ENCODE peak calls at places on chromosomes 16 and 17, in nine cellular contexts. D is astrocyte, Y is H1, G is HCT116, P is mesendoderm, Z is kidney, U is IMR-90, N is PC-3, O is fibroblast of lung. V is an unnamed sample.

GRCh38 chr17:44097110-44097810 is 26.2 kb downstream of the HDAC5 start:
- DNase-seq in D (peak; percentile 58), Y (no peak), G (no peak), P (no peak), Z (no peak), U (peak; percentile 81), N (peak; percentile 22), O (peak; percentile 60), V (no peak)

GRCh38 chr17:78736526-78737079 is 45.5 kb downstream of the CYTH1 start:
- DNase-seq in D (no peak), Y (no peak), G (peak; percentile 90), P (peak; percentile 72), Z (peak; percentile 93), U (no peak), N (peak; percentile 93), O (no peak), V (peak; percentile 90)

GRCh38 chr17:79537686-79538085 is 73.2 kb downstream of the RBFOX3 start:
- DNase-seq in D (no peak), Y (no peak), G (no peak), P (no peak), Z (peak; percentile 40), U (no peak), N (no peak), O (no peak), V (no peak)

GRCh38 chr16:81940781-81941560 is 70.3 kb downstream of the SDR42E1 start:
- DNase-seq in D (peak; percentile 82), Y (no peak), G (peak; percentile 57), P (peak; percentile 63), Z (no peak), U (peak; percentile 64), N (peak; percentile 63), O (peak; percentile 87), V (no peak)

GRCh38 chr17:2347805-2348685 is 10.7 kb downstream of the SGSM2 start:
- DNase-seq in D (peak; percentile 66), Y (peak; percentile 89), G (no peak), P (peak; percentile 99), Z (peak; percentile 61), U (peak; percentile 91), N (peak; percentile 75), O (peak; percentile 74), V (no peak)

GRCh38 chr17:45917081-45917480 is 22.7 kb downstream of the MAPT start:
- DNase-seq in D (no peak), Y (no peak), G (no peak), P (no peak), Z (no peak), U (no peak), N (no peak), O (no peak), V (no peak)

GRCh38 chr17:57463103-57463885 is 207.0 kb downstream of the MSI2 start:
- DNase-seq in D (peak; percentile 93), Y (no peak), G (no peak), P (no peak), Z (no peak), U (peak; percentile 95), N (peak; percentile 73), O (peak; percentile 95), V (no peak)

GRCh38 chr17:31488264-31488981 is 96.9 kb downstream of the RAB11FIP4 start:
- DNase-seq in D (no peak), Y (no peak), G (no peak), P (peak; percentile 51), Z (peak; percentile 86), U (no peak), N (peak; percentile 9), O (no peak), V (peak; percentile 34)

GRCh38 chr17:78873519-78874340 is 29.3 kb downstream of the CEP295NL start:
- DNase-seq in D (peak; percentile 74), Y (no peak), G (no peak), P (no peak), Z (no peak), U (peak; percentile 79), N (peak; percentile 82), O (peak; percentile 82), V (no peak)

GRCh38 chr17:45770632-45771472 is 13.3 kb upstream of the CRHR1 start:
- DNase-seq in D (no peak), Y (no peak), G (no peak), P (peak; percentile 71), Z (no peak), U (no peak), N (no peak), O (no peak), V (no peak)

DNA sequence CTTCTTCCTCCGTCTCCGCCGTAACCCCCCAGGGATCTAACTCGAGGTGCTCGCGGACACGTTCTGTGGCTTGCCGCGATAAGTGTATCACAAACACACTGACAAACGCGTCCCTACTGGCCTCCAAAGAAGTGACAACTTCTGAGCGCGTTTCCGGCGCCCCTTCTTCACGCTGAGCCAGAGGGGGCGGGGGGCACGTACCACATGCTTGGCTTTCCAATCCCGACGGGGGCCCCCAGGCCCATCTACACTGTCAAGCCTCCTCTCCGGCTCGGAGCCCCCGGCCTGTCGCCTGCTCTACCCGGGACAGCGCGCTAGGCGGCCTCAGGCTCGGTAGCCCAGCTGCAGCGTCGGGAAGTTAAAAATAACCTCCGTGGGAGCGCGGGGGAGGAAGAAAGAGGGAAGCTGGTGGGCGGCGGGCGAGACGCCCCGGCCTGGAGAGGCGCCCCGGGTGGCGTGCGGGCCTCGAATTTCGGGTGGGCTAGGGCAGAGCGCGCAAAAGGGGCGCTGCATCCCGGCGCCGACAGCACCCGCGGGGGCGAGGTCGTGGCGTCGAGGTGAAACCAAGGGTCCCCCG is 676 bp upstream of the SPHK1 start:
- DNase-seq in D (peak; percentile 50), Y (no peak), G (no peak), P (peak; percentile 78), Z (peak; percentile 87), U (peak; percentile 53), N (peak; percentile 37), O (peak; percentile 66), V (peak; percentile 50)
- H3K9ac ChIP-seq in D (peak overlapping the region; percentile 99), Y (no peak overlapping the region), G (peak overlapping the region; percentile 64), P (peak overlapping the region; percentile 76), Z (peak overlapping the region; percentile 51), U (peak overlapping the region; percentile 64), N (peak overlapping the region; percentile 84), O (peak overlapping the region; percentile 91), V (peak overlapping the region; percentile 59)

GRCh38 chr16:46970089-46970488 is 3.4 kb downstream of the DNAJA2 start:
- DNase-seq in D (no peak), Y (no peak), G (no peak), P (no peak), Z (no peak), U (no peak), N (no peak), O (no peak), V (no peak)
- H3K9ac ChIP-seq in D (no peak overlapping the region), Y (no peak overlapping the region), G (no peak overlapping the region), P (no peak overlapping the region), Z (no peak overlapping the region), U (no peak overlapping the region), N (no peak overlapping the region), O (no peak overlapping the region), V (no peak overlapping the region)

GRCh38 chr17:9648521-9649110 is 3.3 kb downstream of the USP43 start:
- DNase-seq in D (no peak), Y (no peak), G (no peak), P (peak; percentile 93), Z (no peak), U (no peak), N (no peak), O (no peak), V (no peak)

GRCh38 chr17:9646556-9646905 is 1.2 kb downstream of the USP43 start:
- DNase-seq in D (no peak), Y (no peak), G (no peak), P (peak; percentile 51), Z (no peak), U (no peak), N (no peak), O (no peak), V (no peak)

GRCh38 chr17:9645858-9646555 is 690 bp downstream of the USP43 start:
- DNase-seq in D (peak; percentile 32), Y (no peak), G (peak; percentile 12), P (peak; percentile 74), Z (peak; percentile 81), U (no peak), N (peak; percentile 51), O (peak; percentile 33), V (no peak)

GRCh38 chr17:9644910-9645751 is at the start of gene USP43:
- DNase-seq in D (no peak), Y (no peak), G (peak; percentile 32), P (peak; percentile 81), Z (peak; percentile 88), U (no peak), N (peak; percentile 73), O (peak; percentile 32), V (no peak)

GRCh38 chr17:9647014-9647413 is 1.7 kb downstream of the USP43 start:
- DNase-seq in D (no peak), Y (no peak), G (no peak), P (peak; percentile 92), Z (no peak), U (no peak), N (peak; percentile 78), O (peak; percentile 24), V (no peak)
- H3K9ac ChIP-seq in D (no peak overlapping the region), Y (no peak overlapping the region), G (peak overlapping the region; percentile 78), P (no peak overlapping the region), Z (no peak overlapping the region), U (no peak overlapping the region), N (peak overlapping the region; percentile 95), O (no peak overlapping the region), V (no peak overlapping the region)

GRCh38 chr16:1413684-1414531 is 596 bp downstream of the UNKL start:
- DNase-seq in D (peak; percentile 8), Y (peak; percentile 43), G (peak; percentile 52), P (peak; percentile 86), Z (peak; percentile 84), U (peak; percentile 27), N (peak; percentile 41), O (peak; percentile 38), V (peak; percentile 70)

GRCh38 chr16:1420111-1420539 is 422 bp downstream of the UQCC4 start:
- DNase-seq in D (no peak), Y (no peak), G (no peak), P (no peak), Z (no peak), U (no peak), N (no peak), O (no peak), V (no peak)

GRCh38 chr16:1416521-1416941 is 2.0 kb upstream of the UNKL start:
- DNase-seq in D (no peak), Y (no peak), G (no peak), P (peak; percentile 71), Z (no peak), U (no peak), N (peak; percentile 20), O (no peak), V (no peak)

GRCh38 chr16:1412847-1413246 is 1.7 kb downstream of the UNKL start:
- DNase-seq in D (no peak), Y (no peak), G (no peak), P (no peak), Z (no peak), U (no peak), N (no peak), O (no peak), V (no peak)

DNA sequence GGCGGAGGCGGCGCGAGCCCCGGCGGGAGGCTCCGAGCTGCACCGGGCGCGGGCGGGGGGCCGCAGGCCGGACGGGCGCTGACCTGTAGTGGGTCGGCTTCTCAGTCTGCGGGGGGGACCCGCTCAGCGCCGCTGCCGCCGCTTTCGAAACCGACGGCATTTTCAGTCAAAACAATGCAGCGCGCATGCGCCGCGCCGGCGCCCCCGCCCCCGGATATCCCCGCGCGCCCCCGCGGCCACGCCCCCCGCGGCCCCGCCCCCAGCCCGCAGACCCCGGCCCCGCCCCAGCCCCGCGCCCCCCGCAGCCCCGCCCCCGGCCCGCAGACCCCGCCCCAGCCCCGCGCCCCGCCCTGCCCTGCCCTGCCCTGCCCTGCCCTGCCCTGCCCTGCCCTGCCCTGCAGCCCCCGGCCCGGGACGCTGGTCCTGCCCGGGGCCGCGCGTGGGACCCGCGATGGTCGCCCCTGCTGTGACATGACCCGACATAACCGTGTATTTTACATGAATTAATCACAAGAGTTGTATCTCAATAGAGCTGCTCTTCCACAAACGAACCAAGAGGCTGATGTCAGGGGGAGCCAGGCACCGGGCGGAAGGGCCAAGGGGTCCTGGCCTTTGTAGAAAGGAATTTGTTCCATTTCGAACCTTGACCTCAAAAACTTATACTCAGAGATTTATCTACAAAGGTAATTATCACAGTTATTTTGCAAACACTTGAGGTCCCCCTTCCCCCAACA is at the start of gene UNKL:
- DNase-seq in D (no peak), Y (no peak), G (no peak), P (peak; percentile 64), Z (peak; percentile 92), U (peak; percentile 43), N (peak; percentile 41), O (peak; percentile 28), V (peak; percentile 87)
- H3K9ac ChIP-seq in D (peak within 1 kb of the TSS; percentile 80), Y (peak within 1 kb of the TSS; percentile 71), G (peak within 1 kb of the TSS; percentile 84), P (peak within 1 kb of the TSS; percentile 81), Z (peak within 1 kb of the TSS; percentile 46), U (peak within 1 kb of the TSS; percentile 77), N (peak within 1 kb of the TSS; percentile 47), O (peak within 1 kb of the TSS; percentile 76), V (peak within 1 kb of the TSS; percentile 84)

V was measured in MM.1S.